ENCODE peak calls at places on chromosomes 11 and 22, in five cellular contexts. O is T-cell; I is NCI-H2171 treated with DMSO at 0.1 percent for 48 hours; F is HS-27A; D is activated CD8-positive, alpha-beta memory T cell treated with anti-CD3 and anti-CD28 coated beads for 1 hour. X is an unnamed sample.

GRCh38 chr11:116644948-116645305 is 127.9 kb downstream of the BUD13 start:
- DNase-seq in O (no peak), I (no peak), F (no peak), D (no peak), X (peak)

GRCh38 chr11:74988541-74989268 is at the start of gene NEU3:
- DNase-seq in O (peak), I (peak), F (peak), D (peak), X (peak)

GRCh38 chr11:30143098-30143705 is 87.6 kb upstream of the FSHB start:
- DNase-seq in O (no peak), I (peak), F (peak), D (no peak), X (peak)

GRCh38 chr11:85165819-85166218 is 461.3 kb downstream of the DLG2 start:
- DNase-seq in O (no peak), I (no peak), F (no peak), D (no peak), X (no peak)

GRCh38 chr11:128582496-128583366 is 4.6 kb downstream of the ETS1 start:
- DNase-seq in O (no peak), I (peak), F (peak), D (no peak), X (peak)

GRCh38 chr11:57571631-57572030 is 4.2 kb upstream of the UBE2L6 start:
- DNase-seq in O (no peak), I (no peak), F (no peak), D (no peak), X (no peak)

GRCh38 chr22:37187891-37188761 is at the start of gene C1QTNF6:
- DNase-seq in O (no peak), I (no peak), F (no peak), D (no peak), X (peak)

GRCh38 chr22:41288245-41288946 is 2.4 kb upstream of the RANGAP1 start:
- DNase-seq in O (no peak), I (peak), F (peak), D (no peak), X (no peak)

GRCh38 chr11:60859616-60860250 is 4.0 kb upstream of the PTGDR2 start:
- DNase-seq in O (no peak), I (no peak), F (no peak), D (no peak), X (no peak)

GRCh38 chr11:86089659-86090058 is 20.8 kb upstream of the PICALM start:
- DNase-seq in O (no peak), I (no peak), F (no peak), D (no peak), X (no peak)

GRCh38 chr11:121422675-121423074 is 29.4 kb upstream of the SORL1 start:
- DNase-seq in O (peak), I (no peak), F (no peak), D (no peak), X (no peak)

GRCh38 chr11:114295676-114296081 is 520 bp upstream of the NNMT start:
- DNase-seq in O (no peak), I (no peak), F (no peak), D (no peak), X (no peak)

GRCh38 chr11:36127550-36127949 is 161.7 kb downstream of the COMMD9 start:
- DNase-seq in O (no peak), I (no peak), F (no peak), D (no peak), X (no peak)

GRCh38 chr11:130720232-130720787 is 196.0 kb downstream of the SNX19 start:
- DNase-seq in O (no peak), I (no peak), F (no peak), D (no peak), X (no peak)